ENCODE peak calls at places on chromosomes 12 and 14, in seven cellular contexts. A is left ventricle myocardium inferior; K is HepG2; F is uterus; P is lung; R is brain microvascular endothelial cell; N is naive thymus-derived CD4-positive, alpha-beta T cell. Q is an unnamed sample.

GRCh38 chr12:15919491-15919890 is 8.4 kb downstream of the DERA start:
- DNase-seq in A (no peak), K (no peak), F (no peak), P (no peak), R (no peak), N (no peak), Q (no peak)

GRCh38 chr12:47549258-47549657 is 156.6 kb downstream of the RPAP3 start:
- DNase-seq in A (no peak), K (no peak), F (no peak), P (no peak), R (no peak), N (no peak), Q (no peak)

GRCh38 chr12:74259199-74259598 is 278.4 kb upstream of the ATXN7L3B start:
- DNase-seq in A (no peak), K (no peak), F (no peak), P (no peak), R (no peak), N (no peak), Q (no peak)

GRCh38 chr12:51949342-51950030 is 2.0 kb upstream of the ACVR1B start:
- DNase-seq in A (no peak), K (no peak), F (no peak), P (no peak), R (no peak), N (no peak), Q (peak; percentile 45)

GRCh38 chr14:103820382-103820781 is 27.0 kb downstream of the PPP1R13B start:
- DNase-seq in A (no peak), K (no peak), F (no peak), P (no peak), R (no peak), N (no peak), Q (no peak)

GRCh38 chr12:87266305-87266704 is 762.9 kb downstream of the C12orf50 start:
- DNase-seq in A (no peak), K (peak; percentile 1), F (no peak), P (no peak), R (no peak), N (no peak), Q (no peak)

GRCh38 chr14:77372304-77372841 is 4.5 kb downstream of the TMED8 start:
- DNase-seq in A (no peak), K (peak; percentile 36), F (no peak), P (no peak), R (peak; percentile 20), N (no peak), Q (peak; percentile 33)

GRCh38 chr12:96617178-96617577 is 127.8 kb downstream of the CFAP54 start:
- DNase-seq in A (no peak), K (no peak), F (no peak), P (no peak), R (no peak), N (no peak), Q (no peak)

GRCh38 chr12:52927964-52928363 is 21.0 kb upstream of the KRT18 start:
- DNase-seq in A (no peak), K (no peak), F (no peak), P (no peak), R (no peak), N (no peak), Q (no peak)

GRCh38 chr12:112900298-112901145 is 6.2 kb upstream of the OAS1 start:
- DNase-seq in A (no peak), K (peak; percentile 46), F (no peak), P (no peak), R (peak; percentile 49), N (peak; percentile 45), Q (peak; percentile 46)

GRCh38 chr12:76890407-76891143 is 11.8 kb upstream of the CSRP2 start:
- DNase-seq in A (no peak), K (no peak), F (no peak), P (no peak), R (no peak), N (no peak), Q (no peak)

GRCh38 chr12:94789510-94790225 is 139.3 kb upstream of the TMCC3 start:
- DNase-seq in A (no peak), K (no peak), F (no peak), P (no peak), R (no peak), N (no peak), Q (no peak)
- H3K36me3 ChIP-seq in A (no peaks in the 10 kb centered on the region), K (no peaks in the 10 kb centered on the region), F (no peaks in the 10 kb centered on the region), P (no peaks in the 10 kb centered on the region), R (no peaks in the 10 kb centered on the region), N (no peaks in the 10 kb centered on the region), Q (no peaks in the 10 kb centered on the region)

DNA sequence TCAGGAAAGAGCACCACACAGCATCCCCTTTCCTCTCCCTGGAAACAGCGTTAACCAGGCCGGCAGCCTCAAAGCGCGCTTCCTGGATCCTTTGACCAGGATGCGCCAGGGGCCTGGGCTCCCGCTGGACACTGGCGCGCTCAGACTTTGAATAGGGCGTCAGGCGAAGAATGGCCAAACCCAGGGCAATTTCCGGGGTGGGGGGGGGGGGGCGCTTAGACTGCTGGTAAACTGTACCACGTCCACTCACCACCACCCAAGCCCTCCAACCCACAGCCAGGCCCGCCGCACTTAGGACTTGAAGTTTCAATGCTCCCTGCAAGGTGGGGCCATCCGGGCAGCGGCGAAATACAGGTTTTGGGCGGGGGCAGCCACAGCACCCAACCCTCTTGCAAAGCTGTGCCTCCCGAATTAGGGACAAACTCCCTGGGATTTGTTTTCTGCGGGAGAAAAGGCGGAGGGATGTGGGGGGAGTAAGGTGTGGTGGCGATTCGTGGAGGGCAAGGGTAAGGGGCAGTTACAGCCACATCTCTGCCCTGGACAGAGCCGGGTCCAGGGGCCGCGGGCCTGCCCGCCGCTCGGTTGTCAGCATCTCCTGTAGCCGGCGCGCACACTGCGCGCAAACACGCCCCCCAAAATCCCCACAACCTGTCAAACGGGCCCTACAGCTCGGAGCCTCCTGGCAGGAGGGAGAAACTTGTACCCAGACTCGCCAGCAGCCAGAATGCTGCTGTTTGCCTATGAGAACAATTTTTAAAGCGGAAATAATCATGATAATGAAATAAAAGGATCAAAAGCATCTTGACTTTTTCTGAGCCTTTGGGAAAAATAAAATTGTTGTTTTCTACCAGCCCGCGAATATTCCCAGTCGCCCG is 958 bp downstream of the RTN1 start:
- DNase-seq in A (no peak), K (no peak), F (no peak), P (no peak), R (no peak), N (no peak), Q (no peak)
- H3K27me3 ChIP-seq in A (peaks cover 92% of the 10 kb centered on the region), K (no peaks in the 10 kb centered on the region), F (no peaks in the 10 kb centered on the region), P (peaks cover 2% of the 10 kb centered on the region), R (peaks cover 9% of the 10 kb centered on the region), N (peaks cover 16% of the 10 kb centered on the region), Q (peaks cover 48% of the 10 kb centered on the region)

GRCh38 chr12:5222729-5223128 is 179.1 kb downstream of the KCNA5 start:
- DNase-seq in A (no peak), K (no peak), F (no peak), P (no peak), R (no peak), N (no peak), Q (no peak)
- H3K36me3 ChIP-seq in A (no peaks in the 10 kb centered on the region), K (no peaks in the 10 kb centered on the region), F (no peaks in the 10 kb centered on the region), P (no peaks in the 10 kb centered on the region), R (no peaks in the 10 kb centered on the region), N (no peaks in the 10 kb centered on the region), Q (no peaks in the 10 kb centered on the region)

DNA sequence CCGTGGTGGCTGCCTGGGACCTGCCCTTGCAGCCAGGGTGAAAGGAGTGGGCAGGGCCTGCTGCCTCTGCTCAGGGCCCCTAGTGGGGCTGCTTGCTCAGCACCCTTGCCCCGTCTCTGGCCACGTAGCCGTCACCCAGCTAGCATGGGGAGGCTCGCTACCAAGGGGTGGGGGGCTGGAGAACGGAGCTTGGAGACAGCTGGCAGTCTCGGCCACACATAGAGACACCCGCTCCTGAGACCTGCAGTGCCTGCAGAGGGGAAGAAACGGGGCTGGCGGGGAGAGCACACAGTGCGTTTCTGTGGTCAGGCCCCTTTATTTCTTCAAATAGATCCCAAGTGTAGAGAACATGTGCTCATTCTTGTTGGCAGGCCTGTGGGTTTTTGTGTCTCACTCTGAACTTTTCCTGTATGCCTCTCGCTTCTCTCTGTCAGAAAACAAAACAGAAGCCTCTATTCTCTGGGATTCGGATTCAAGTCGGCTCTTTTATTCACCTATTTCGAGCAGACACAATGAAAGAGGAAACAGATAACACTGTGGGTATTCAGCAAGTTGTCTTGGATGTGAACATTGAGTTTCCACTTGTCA is 26.4 kb downstream of the PACS2 start:
- DNase-seq in A (no peak), K (no peak), F (no peak), P (no peak), R (no peak), N (no peak), Q (no peak)
- H3K27me3 ChIP-seq in A (no peaks in the 10 kb centered on the region), K (no peaks in the 10 kb centered on the region), F (no peaks in the 10 kb centered on the region), P (no peaks in the 10 kb centered on the region), R (no peaks in the 10 kb centered on the region), N (no peaks in the 10 kb centered on the region), Q (no peaks in the 10 kb centered on the region)

DNA sequence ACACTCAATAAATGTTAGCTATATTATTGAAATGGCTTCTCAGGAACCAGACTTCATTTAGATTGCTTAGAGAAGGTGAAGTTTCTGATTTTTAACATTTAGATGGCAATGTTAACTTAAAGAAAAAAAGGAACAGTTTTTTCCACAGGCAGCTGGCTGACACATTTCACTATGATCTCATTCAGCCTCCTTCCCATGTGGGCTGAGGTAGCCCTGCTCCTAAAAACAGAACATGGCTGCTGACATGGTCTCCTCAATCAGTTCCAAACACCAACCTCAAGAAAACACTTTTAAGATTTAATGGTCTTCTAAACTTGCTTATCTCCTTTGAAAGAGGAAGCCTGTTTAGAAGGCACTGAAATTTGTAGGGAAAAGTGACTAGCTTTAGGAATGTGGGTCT is 23.8 kb downstream of the GNS start:
- DNase-seq in A (no peak), K (no peak), F (no peak), P (no peak), R (no peak), N (no peak), Q (no peak)
- H3K36me3 ChIP-seq in A (peaks cover 79% of the 10 kb centered on the region), K (peaks cover 45% of the 10 kb centered on the region), F (no peaks in the 10 kb centered on the region), P (peaks cover 38% of the 10 kb centered on the region), R (peaks cover 16% of the 10 kb centered on the region), N (no peaks in the 10 kb centered on the region), Q (peaks cover 81% of the 10 kb centered on the region)

DNA sequence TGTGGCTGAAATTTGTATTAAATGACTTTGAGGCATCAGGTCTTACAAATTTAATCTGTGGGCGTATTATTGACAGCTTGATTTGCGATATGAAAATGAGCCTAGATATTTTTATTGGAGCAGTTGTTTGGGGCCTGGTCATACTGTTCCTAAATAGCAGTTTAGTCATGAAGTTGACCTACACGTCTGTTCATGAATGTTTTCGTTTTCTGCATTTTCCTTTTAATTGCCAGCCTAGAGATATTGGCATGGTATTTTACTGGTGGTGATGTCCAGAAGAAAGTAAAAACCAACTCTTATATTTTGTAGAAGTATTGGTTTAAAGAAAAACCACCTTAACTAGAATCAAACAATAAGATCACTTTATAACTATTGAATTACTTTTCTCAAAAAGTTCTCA is 1.8 kb downstream of the EML1 start:
- DNase-seq in A (no peak), K (no peak), F (no peak), P (no peak), R (no peak), N (no peak), Q (no peak)
- H3K27me3 ChIP-seq in A (no peaks in the 10 kb centered on the region), K (peaks cover 2% of the 10 kb centered on the region), F (no peaks in the 10 kb centered on the region), P (no peaks in the 10 kb centered on the region), R (no peaks in the 10 kb centered on the region), N (no peaks in the 10 kb centered on the region), Q (no peaks in the 10 kb centered on the region)

GRCh38 chr14:79686196-79686595 is 525.1 kb downstream of the DIO2 start:
- DNase-seq in A (no peak), K (no peak), F (no peak), P (no peak), R (no peak), N (no peak), Q (no peak)
- H3K36me3 ChIP-seq in A (no peaks in the 10 kb centered on the region), K (no peaks in the 10 kb centered on the region), F (no peaks in the 10 kb centered on the region), P (no peaks in the 10 kb centered on the region), R (no peaks in the 10 kb centered on the region), N (no peaks in the 10 kb centered on the region), Q (no peaks in the 10 kb centered on the region)